ENCODE peak calls at places on chromosomes 5 and 9, in seven cellular contexts. V is Panc1, K is vagina, C is mucosa of descending colon, F is bronchial epithelial cell, Y is RWPE1, D is coronary artery. S is an unnamed sample.

GRCh38 chr9:90003046-90003355 is 398.2 kb downstream of the GADD45G start:
- DNase-seq in V (no peak), K (no peak), C (no peak), F (no peak), Y (no peak), D (peak), S (no peak)

GRCh38 chr9:94772654-94773303 is 46.3 kb downstream of the AOPEP start:
- DNase-seq in V (no peak), K (no peak), C (no peak), F (no peak), Y (no peak), D (no peak), S (no peak)

GRCh38 chr5:77301447-77301878 is 91.0 kb downstream of the PDE8B start:
- DNase-seq in V (no peak), K (no peak), C (no peak), F (no peak), Y (no peak), D (no peak), S (no peak)

GRCh38 chr9:121769939-121770338 is 118.5 kb downstream of the DAB2IP start:
- DNase-seq in V (no peak), K (no peak), C (peak), F (no peak), Y (no peak), D (no peak), S (peak)

GRCh38 chr9:5388026-5388806 is 48.5 kb upstream of the RLN1 start:
- DNase-seq in V (no peak), K (no peak), C (no peak), F (no peak), Y (no peak), D (no peak), S (no peak)

GRCh38 chr9:131299948-131300347 is 10.4 kb downstream of the PLPP7 start:
- DNase-seq in V (no peak), K (no peak), C (no peak), F (no peak), Y (no peak), D (no peak), S (no peak)

GRCh38 chr9:77486463-77486862 is 161.7 kb downstream of the GNA14 start:
- DNase-seq in V (no peak), K (no peak), C (no peak), F (no peak), Y (no peak), D (no peak), S (no peak)

GRCh38 chr5:28567050-28567449 is 1528.7 kb upstream of the CDH9 start:
- DNase-seq in V (no peak), K (no peak), C (no peak), F (no peak), Y (no peak), D (no peak), S (no peak)

GRCh38 chr5:84885479-84886258 is 501.0 kb upstream of the EDIL3 start:
- DNase-seq in V (no peak), K (no peak), C (no peak), F (peak), Y (no peak), D (no peak), S (no peak)

GRCh38 chr5:158277276-158277675 is 418.3 kb upstream of the CLINT1 start:
- DNase-seq in V (no peak), K (no peak), C (no peak), F (no peak), Y (no peak), D (no peak), S (no peak)

GRCh38 chr9:92146610-92147009 is 31.4 kb upstream of the SPTLC1 start:
- DNase-seq in V (no peak), K (no peak), C (no peak), F (no peak), Y (no peak), D (no peak), S (no peak)

GRCh38 chr5:169094586-169095409 is 206.1 kb downstream of the SLIT3 start:
- DNase-seq in V (no peak), K (no peak), C (no peak), F (peak), Y (no peak), D (no peak), S (no peak)

GRCh38 chr9:134328841-134329575 is 2.8 kb downstream of the RXRA start:
- DNase-seq in V (no peak), K (no peak), C (peak), F (peak), Y (peak), D (no peak), S (no peak)

GRCh38 chr5:50947892-50948683 is 281.7 kb downstream of the PARP8 start:
- DNase-seq in V (no peak), K (no peak), C (no peak), F (no peak), Y (no peak), D (no peak), S (no peak)

GRCh38 chr5:157198277-157199058 is 17.8 kb downstream of the ITK start:
- DNase-seq in V (no peak), K (no peak), C (no peak), F (no peak), Y (no peak), D (no peak), S (no peak)

GRCh38 chr5:37208883-37209808 is 40.0 kb downstream of the CPLANE1 start:
- DNase-seq in V (no peak), K (no peak), C (no peak), F (no peak), Y (peak), D (no peak), S (no peak)

GRCh38 chr5:98624145-98624880 is 149.2 kb upstream of the RGMB start:
- DNase-seq in V (no peak), K (no peak), C (no peak), F (no peak), Y (no peak), D (no peak), S (no peak)

DNA sequence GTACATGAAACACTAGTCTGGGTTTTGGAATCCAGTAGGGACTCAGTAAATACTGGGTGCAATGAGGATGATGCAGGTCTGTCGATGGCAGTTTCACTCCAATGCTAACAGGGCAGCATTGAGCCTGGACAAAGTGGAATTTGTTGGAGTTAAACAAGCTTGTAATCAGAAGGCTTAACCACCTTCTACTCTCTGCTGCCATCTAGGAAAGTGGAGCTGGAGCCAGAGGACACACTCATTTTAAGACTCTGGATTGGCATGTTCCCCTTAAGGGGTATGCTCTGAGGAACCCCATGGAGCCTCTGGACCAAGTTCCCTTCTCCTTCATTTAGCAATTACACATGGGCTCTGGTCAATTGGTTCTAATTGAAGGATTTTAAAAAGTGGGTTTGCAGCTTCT is 331.0 kb upstream of the ADAMTSL1 start:
- DNase-seq in V (no peak), K (no peak), C (no peak), F (peak), Y (no peak), D (no peak), S (no peak)
- TF ChIP-seq CTCF in V (no peak), K (no peak), C (no peak), F (peak), Y (peak), D (no peak), S (no peak)

DNA sequence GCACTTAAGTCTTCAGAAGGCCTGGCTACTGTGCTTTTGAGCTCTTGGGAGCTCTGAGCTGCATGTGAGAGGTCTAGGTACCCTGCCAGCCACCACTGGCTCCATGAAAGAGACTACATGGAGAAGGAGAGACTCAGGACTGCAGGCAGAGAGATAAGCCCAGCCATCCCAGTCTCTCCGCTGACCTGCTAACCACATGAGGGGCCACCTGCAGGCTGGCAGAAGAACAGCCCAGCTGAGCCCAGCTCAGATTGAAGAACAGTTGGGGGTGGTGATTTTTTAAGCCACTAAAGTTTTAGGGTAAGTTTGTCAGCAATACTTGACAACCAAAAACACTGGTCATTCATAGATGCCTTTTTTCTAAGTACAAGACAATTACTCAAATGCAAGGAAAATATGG is 205.0 kb upstream of the PRDM9 start:
- DNase-seq in V (no peak), K (no peak), C (no peak), F (no peak), Y (no peak), D (no peak), S (no peak)
- TF ChIP-seq CTCF in V (no peak), K (no peak), C (no peak), F (no peak), Y (no peak), D (no peak), S (no peak)

GRCh38 chr9:24614070-24614469 is 68.4 kb upstream of the IZUMO3 start:
- DNase-seq in V (no peak), K (no peak), C (no peak), F (no peak), Y (peak), D (no peak), S (no peak)
- TF ChIP-seq CTCF in V (peak), K (no peak), C (no peak), F (peak), Y (no peak), D (no peak), S (peak)

DNA sequence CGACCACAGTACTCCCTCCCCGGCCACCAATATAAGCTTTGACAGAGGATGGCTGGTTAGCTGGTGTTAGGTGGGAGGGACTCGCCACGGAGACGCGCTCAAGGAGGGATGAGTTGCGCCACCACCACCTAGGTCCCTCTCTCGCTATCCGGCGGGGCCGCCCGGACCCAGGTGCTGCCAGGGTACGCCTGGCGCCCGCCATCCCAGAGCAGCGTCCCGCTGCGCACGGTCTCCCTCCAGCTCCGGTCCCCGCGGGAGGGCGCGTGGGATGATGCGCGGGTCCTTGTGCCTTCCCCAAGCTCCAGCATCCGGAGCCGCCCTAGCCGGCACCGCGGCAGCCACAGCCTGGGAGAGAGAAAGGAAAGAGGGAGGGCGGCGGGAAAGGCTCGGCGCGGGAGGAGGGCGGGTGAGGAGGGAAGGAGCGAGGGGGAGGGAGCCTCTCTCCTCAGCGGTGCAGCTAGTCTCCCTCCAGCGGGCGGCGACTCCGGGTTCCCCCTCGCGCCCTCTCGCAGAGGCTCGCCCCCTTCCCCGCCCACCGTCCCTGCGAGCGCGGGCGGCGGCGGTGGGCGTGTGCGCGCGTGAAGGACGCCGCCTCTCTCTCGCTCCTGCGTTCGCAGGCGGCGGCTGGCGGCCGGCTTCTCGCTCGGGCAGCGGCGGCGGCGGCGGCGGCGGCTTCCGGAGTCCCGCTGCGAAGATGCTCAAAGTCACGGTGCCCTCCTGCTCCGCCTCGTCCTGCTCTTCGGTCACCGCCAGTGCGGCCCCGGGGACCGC is at the start of gene CAMK4:
- DNase-seq in V (no peak), K (no peak), C (peak), F (peak), Y (peak), D (peak), S (peak)
- TF ChIP-seq CTCF in V (peak), K (no peak), C (no peak), F (no peak), Y (peak), D (no peak), S (no peak)

S was measured in glutamatergic neuron.